ENCODE peak calls at places on chromosome 15, in six cellular contexts. U, Z, D, O, G and X are unnamed samples.

GRCh38 chr15:69958494-69959134 is 139.1 kb downstream of the TLE3 start:
- DNase-seq in D (no peak), G (no peak), U (no peak), O (no peak), Z (peak; percentile 80), X (no peak)

GRCh38 chr15:71493526-71493925 is 316.8 kb upstream of the NR2E3 start:
- DNase-seq in Z (no peak), D (no peak), G (no peak), U (no peak), O (no peak), X (no peak)

GRCh38 chr15:96474274-96474673 is 143.8 kb downstream of the NR2F2 start:
- DNase-seq in U (no peak), Z (no peak), D (no peak), G (no peak), O (no peak), X (no peak)

GRCh38 chr15:44101286-44101685 is 93.8 kb downstream of the FRMD5 start:
- DNase-seq in G (no peak), O (no peak), D (no peak), Z (no peak), U (no peak), X (no peak)

GRCh38 chr15:68528891-68529290 is 49.9 kb upstream of the CORO2B start:
- DNase-seq in G (no peak), U (no peak), O (no peak), Z (no peak), D (no peak), X (no peak)

GRCh38 chr15:48191574-48192225 is at the start of gene CTXN2:
- DNase-seq in D (no peak), O (no peak), Z (peak; percentile 58), U (peak; percentile 43), G (no peak), X (no peak)

GRCh38 chr15:69311319-69311721 is 12.6 kb downstream of the PAQR5 start:
- DNase-seq in O (no peak), D (peak; percentile 12), Z (no peak), U (no peak), G (no peak), X (no peak)

GRCh38 chr15:48939686-48940085 is 24.0 kb downstream of the SHC4 start:
- DNase-seq in G (no peak), Z (no peak), D (no peak), U (no peak), O (no peak), X (no peak)

GRCh38 chr15:33941279-33942063 is 26.8 kb upstream of the CHRM5 start:
- DNase-seq in Z (no peak), U (no peak), D (no peak), O (no peak), G (no peak), X (no peak)

GRCh38 chr15:51973775-51974174 is 2.2 kb upstream of the LEO1 start:
- DNase-seq in D (no peak), O (no peak), U (no peak), G (no peak), Z (no peak), X (no peak)

GRCh38 chr15:31171731-31172130 is 70.2 kb upstream of the TRPM1 start:
- DNase-seq in Z (no peak), D (no peak), U (no peak), O (no peak), G (no peak), X (no peak)

GRCh38 chr15:63856711-63857458 is 23.1 kb upstream of the HERC1 start:
- DNase-seq in U (no peak), G (no peak), O (no peak), Z (no peak), D (no peak), X (no peak)

GRCh38 chr15:38145671-38146111 is 106.9 kb upstream of the SPRED1 start:
- DNase-seq in G (no peak), Z (no peak), O (no peak), D (no peak), U (no peak), X (no peak)

GRCh38 chr15:45064386-45064785 is 41.4 kb downstream of the SORD start:
- DNase-seq in O (no peak), Z (no peak), G (no peak), D (no peak), U (no peak), X (no peak)

GRCh38 chr15:89556413-89557262 is 18.6 kb upstream of the TICRR start:
- DNase-seq in Z (peak; percentile 89), D (no peak), U (no peak), G (peak; percentile 60), O (peak; percentile 48), X (no peak)

GRCh38 chr15:95016511-95017219 is 785.3 kb downstream of the MCTP2 start:
- DNase-seq in U (no peak), G (no peak), Z (no peak), O (no peak), D (no peak), X (no peak)

GRCh38 chr15:65184305-65184943 is 718 bp downstream of the CLPX start:
- DNase-seq in O (peak; percentile 49), D (peak; percentile 79), G (no peak), U (peak; percentile 89), Z (peak; percentile 87), X (peak; percentile 5)

GRCh38 chr15:31265871-31266711 is 60.5 kb upstream of the KLF13 start:
- DNase-seq in U (no peak), O (peak; percentile 93), D (peak; percentile 68), Z (peak; percentile 45), G (no peak), X (peak; percentile 81)

GRCh38 chr15:93049233-93049632 is 39.8 kb downstream of the RGMA start:
- DNase-seq in O (no peak), D (no peak), G (no peak), U (no peak), Z (no peak), X (no peak)

GRCh38 chr15:57607570-57608000 is 15.9 kb downstream of the MYZAP start:
- DNase-seq in Z (no peak), U (peak; percentile 82), G (no peak), D (no peak), O (no peak), X (no peak)

GRCh38 chr15:56244237-56244810 is 645 bp upstream of the RFX7 start:
- DNase-seq in Z (peak; percentile 92), O (peak; percentile 84), U (no peak), G (no peak), D (peak; percentile 67), X (peak; percentile 10)

GRCh38 chr15:66069751-66070150 is 183.8 kb downstream of the MEGF11 start:
- DNase-seq in G (no peak), O (no peak), Z (peak; percentile 40), D (no peak), U (no peak), X (no peak)

DNA sequence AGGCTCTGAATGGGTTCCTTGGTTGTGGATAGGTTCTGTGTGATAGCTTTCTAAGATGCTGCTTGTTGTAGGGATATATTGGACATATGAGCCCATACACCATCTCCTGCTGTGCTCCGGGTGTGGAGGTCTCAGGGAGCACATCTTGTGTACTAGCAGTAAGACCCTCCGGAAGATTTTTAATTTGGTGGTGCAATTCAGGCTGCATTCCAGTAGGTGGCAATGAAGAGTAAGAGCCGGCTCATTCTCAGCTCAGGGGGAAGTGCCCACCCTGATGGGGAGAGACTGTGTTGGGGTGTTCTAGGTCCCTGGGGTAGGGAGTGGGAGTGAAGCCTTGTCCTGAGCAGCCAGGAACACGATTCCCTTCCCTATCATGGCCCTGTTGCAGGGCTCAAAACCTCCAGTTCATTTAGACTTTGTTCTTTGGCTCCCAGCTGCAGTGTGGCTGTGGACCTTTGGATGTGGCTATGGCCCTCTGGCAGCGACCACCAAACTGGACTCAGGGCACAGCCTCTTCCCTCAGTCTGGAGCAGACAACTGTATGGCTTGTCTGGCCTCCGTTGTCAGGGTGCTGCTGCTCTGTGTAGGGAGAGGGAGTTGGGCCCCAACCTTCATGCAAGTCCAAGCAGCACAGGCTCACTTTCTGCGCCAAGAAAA is 104.7 kb downstream of the UNC13C start:
- DNase-seq in Z (peak; percentile 74), D (no peak), G (peak; percentile 18), U (no peak), O (peak; percentile 35), X (no peak)
- TF ChIP-seq CTCF in Z (peak; percentile 85), D (peak; percentile 51), G (peak; percentile 83), U (peak; percentile 65), O (peak; percentile 81), X (no peak)

DNA sequence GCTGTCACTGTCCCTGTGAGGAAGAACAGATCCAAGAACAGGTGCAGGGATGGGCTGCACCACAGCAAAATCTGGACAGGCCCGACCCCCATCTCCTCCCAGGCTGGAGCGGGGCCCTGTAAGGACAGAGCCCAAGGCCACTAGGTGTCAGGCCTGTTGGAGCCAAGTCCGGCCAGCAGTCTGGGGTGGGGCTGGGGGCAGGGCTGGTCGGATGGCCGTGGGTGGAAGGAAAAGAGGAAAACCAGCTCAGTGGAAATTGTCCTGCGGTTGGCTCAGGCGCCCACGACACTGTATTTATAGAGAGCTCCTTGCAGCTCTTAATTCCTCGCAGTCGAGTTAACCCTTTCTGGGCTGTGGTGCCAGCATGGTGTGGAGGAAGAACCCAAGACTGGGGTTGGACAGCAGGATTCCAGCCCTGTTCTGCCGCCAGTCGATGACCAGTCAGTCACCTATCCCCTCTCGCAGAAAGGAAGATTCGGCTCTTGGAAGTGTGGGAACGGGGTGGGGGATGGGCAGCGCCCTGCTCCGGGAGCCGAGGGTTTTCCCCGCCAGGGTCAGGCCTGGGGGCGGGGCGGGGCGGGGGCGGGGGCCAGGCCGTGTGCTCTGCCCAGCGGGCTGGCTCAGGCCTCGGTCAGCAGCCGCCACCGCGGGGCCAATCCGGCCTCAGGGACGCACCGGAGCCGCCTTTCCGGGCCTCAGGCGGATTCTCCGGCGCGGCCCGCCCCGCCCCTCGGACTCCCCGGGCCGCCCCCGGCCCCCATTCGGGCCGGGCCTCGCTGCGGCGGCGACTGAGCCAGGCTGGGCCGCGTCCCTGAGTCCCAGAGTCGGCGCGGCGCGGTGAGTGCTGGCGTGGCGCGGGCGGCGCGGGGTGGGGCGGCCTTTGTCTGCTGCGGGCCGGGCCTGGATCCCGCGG is at the start of gene CD276:
- DNase-seq in D (peak; percentile 93), U (peak; percentile 92), G (no peak), O (no peak), Z (peak; percentile 91), X (no peak)
- H3K27ac ChIP-seq in D (peak within 1 kb of the TSS; percentile 95), U (peak within 1 kb of the TSS; percentile 78), G (peak within 1 kb of the TSS; percentile 90), O (no peak within 1 kb of the TSS), Z (peak within 1 kb of the TSS; percentile 90), X (no peak within 1 kb of the TSS)

DNA sequence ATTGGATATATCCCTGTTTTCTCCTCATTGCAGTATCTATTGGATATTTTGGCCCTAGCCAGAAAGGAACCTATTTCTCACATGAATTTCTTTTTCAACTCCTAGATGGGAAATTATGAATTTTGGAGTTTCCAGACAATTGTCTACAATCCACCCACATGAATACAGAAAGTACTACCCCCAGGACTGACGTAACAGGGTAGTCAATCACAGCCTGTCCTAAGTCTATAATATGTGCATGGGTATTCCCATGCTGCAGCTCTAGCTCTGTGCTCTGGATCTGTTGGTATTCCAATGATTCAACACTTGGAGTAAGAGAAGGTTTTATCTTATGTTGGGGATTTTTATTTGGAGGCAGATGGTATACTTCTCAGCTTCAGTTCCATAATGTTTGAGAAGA is 393.1 kb upstream of the ARRDC4 start:
- DNase-seq in O (no peak), Z (no peak), D (no peak), G (no peak), U (no peak), X (no peak)
- H3K9me3 ChIP-seq in O (no peaks in the 10 kb centered on the region), Z (peaks cover 7% of the 10 kb centered on the region), D (peaks cover 7% of the 10 kb centered on the region), G (no peaks in the 10 kb centered on the region), U (peaks cover 8% of the 10 kb centered on the region), X (peaks cover 3% of the 10 kb centered on the region)

GRCh38 chr15:74809242-74809641 is 3.4 kb upstream of the LMAN1L start:
- DNase-seq in D (no peak), Z (no peak), G (no peak), O (no peak), U (peak; percentile 13), X (no peak)
- TF ChIP-seq CTCF in D (no peak), Z (no peak), G (no peak), O (no peak), U (no peak), X (no peak)